ENCODE peak calls at places on chromosome 3, in four cellular contexts. F is progenitor cell of endocrine pancreas; E is stimulated activated effector memory CD8-positive, alpha-beta T cell treated with anti-CD3 and anti-CD28 coated beads, Interleukin-12 subunit alpha, Interleukin-12 subunit beta, amount 100 ng/mL, for 72 hours; M is A549. Y is an unnamed sample.

GRCh38 chr3:42700366-42701288 is 2.0 kb downstream of the HHATL start:
- DNase-seq in F (no peak), E (no peak), M (no peak), Y (no peak)

GRCh38 chr3:129892857-129893615 is 475 bp downstream of the TMCC1 start:
- DNase-seq in F (peak; percentile 60), E (peak; percentile 70), M (peak; percentile 22), Y (peak; percentile 76)

GRCh38 chr3:67655364-67656121 is 1.1 kb upstream of the SUCLG2 start:
- DNase-seq in F (no peak), E (peak; percentile 50), M (no peak), Y (peak; percentile 82)

GRCh38 chr3:42051384-42052131 is 39.6 kb upstream of the TRAK1 start:
- DNase-seq in F (no peak), E (no peak), M (no peak), Y (no peak)

GRCh38 chr3:138914870-138915502 is 32.0 kb downstream of the FOXL2 start:
- DNase-seq in F (no peak), E (no peak), M (peak; percentile 23), Y (no peak)

GRCh38 chr3:183340222-183340621 is 87.2 kb downstream of the B3GNT5 start:
- DNase-seq in F (no peak), E (no peak), M (no peak), Y (no peak)

GRCh38 chr3:157103860-157104259 is 56.1 kb downstream of the CCNL1 start:
- DNase-seq in F (no peak), E (no peak), M (no peak), Y (no peak)

GRCh38 chr3:197256836-197257444 is 41.5 kb downstream of the DLG1 start:
- DNase-seq in F (no peak), E (no peak), M (no peak), Y (no peak)

GRCh38 chr3:101381809-101382208 is 61.4 kb upstream of the IMPG2 start:
- DNase-seq in F (no peak), E (no peak), M (no peak), Y (no peak)

GRCh38 chr3:195807681-195808121 is 4.0 kb downstream of the MUC4 start:
- DNase-seq in F (no peak), E (no peak), M (no peak), Y (no peak)

GRCh38 chr3:71052725-71053124 is 530.8 kb downstream of the FOXP1 start:
- DNase-seq in F (no peak), E (no peak), M (no peak), Y (no peak)

GRCh38 chr3:112303811-112304325 is 9.9 kb upstream of the SLC9C1 start:
- DNase-seq in F (no peak), E (no peak), M (no peak), Y (no peak)

GRCh38 chr3:22322861-22323260 is 571.9 kb upstream of the ZNF385D start:
- DNase-seq in F (no peak), E (no peak), M (no peak), Y (no peak)

GRCh38 chr3:113574213-113574612 is 41.9 kb downstream of the SIDT1 start:
- DNase-seq in F (no peak), E (no peak), M (no peak), Y (no peak)

GRCh38 chr3:168888781-168889180 is 774.7 kb downstream of the MECOM start:
- DNase-seq in F (no peak), E (no peak), M (no peak), Y (no peak)

GRCh38 chr3:15428539-15428938 is 1.1 kb downstream of the EAF1 start:
- DNase-seq in F (no peak), E (no peak), M (no peak), Y (peak; percentile 21)

GRCh38 chr3:42654331-42655201 is 1.1 kb downstream of the ZBTB47 start:
- DNase-seq in F (peak; percentile 57), E (no peak), M (no peak), Y (no peak)

GRCh38 chr3:149101154-149101553 is 14.8 kb upstream of the HLTF start:
- DNase-seq in F (no peak), E (no peak), M (no peak), Y (no peak)

GRCh38 chr3:48990636-48991421 is 788 bp downstream of the P4HTM start:
- DNase-seq in F (no peak), E (no peak), M (no peak), Y (peak; percentile 42)

GRCh38 chr3:177842302-177842701 is 645.0 kb upstream of the TBL1XR1 start:
- DNase-seq in F (no peak), E (no peak), M (no peak), Y (no peak)

Y was measured in T-helper 2 cell treated with Interferon-gamma antibody and Interleukin-4, amounts not matched to agents 5 μg/mL and 100 μg/mL, for 36 hours.